ENCODE peak calls at places on chromosomes 5 and 9, in seven cellular contexts. One of them, this sample, is unnamed.
A peak's percentile ranks its signal among the peaks of the same experiment; 100 is the strongest.

GRCh38 chr5:105101597-105101996 is 1539.0 kb upstream of the NUDT12 start:
- DNase-seq in lower lobe of right lung: no peak
- DNase-seq in heart left ventricle: no peak
- DNase-seq in testis: no peak
- DNase-seq in neural progenitor cell: no peak
- DNase-seq in kidney epithelial cell: no peak
- DNase-seq in uterus: no peak
- DNase-seq in this sample: no peak

GRCh38 chr5:115431116-115431515 is 113.5 kb downstream of the FEM1C start:
- DNase-seq in uterus: no peak
- DNase-seq in neural progenitor cell: no peak
- DNase-seq in heart left ventricle: no peak
- DNase-seq in kidney epithelial cell: no peak
- DNase-seq in lower lobe of right lung: no peak
- DNase-seq in testis: no peak
- DNase-seq in this sample: no peak

GRCh38 chr5:93022770-93023169 is 558.2 kb downstream of the NR2F1-AS1 start:
- DNase-seq in kidney epithelial cell: no peak
- DNase-seq in heart left ventricle: no peak
- DNase-seq in uterus: no peak
- DNase-seq in testis: no peak
- DNase-seq in lower lobe of right lung: no peak
- DNase-seq in neural progenitor cell: no peak
- DNase-seq in this sample: no peak

GRCh38 chr9:130034570-130034969 is 8.4 kb downstream of the FNBP1 start:
- DNase-seq in lower lobe of right lung: no peak
- DNase-seq in neural progenitor cell: no peak
- DNase-seq in heart left ventricle: no peak
- DNase-seq in uterus: no peak
- DNase-seq in testis: no peak
- DNase-seq in kidney epithelial cell: no peak
- DNase-seq in this sample: no peak

GRCh38 chr9:120735415-120736126 is 21.3 kb upstream of the MEGF9 start:
- DNase-seq in kidney epithelial cell: no peak
- DNase-seq in lower lobe of right lung: peak; percentile 83
- DNase-seq in testis: no peak
- DNase-seq in uterus: no peak
- DNase-seq in neural progenitor cell: no peak
- DNase-seq in heart left ventricle: no peak
- DNase-seq in this sample: no peak

GRCh38 chr5:72355706-72356299 is 35.6 kb downstream of the PTCD2 start:
- DNase-seq in heart left ventricle: no peak
- DNase-seq in testis: peak; percentile 47
- DNase-seq in neural progenitor cell: peak; percentile 61
- DNase-seq in lower lobe of right lung: no peak
- DNase-seq in kidney epithelial cell: no peak
- DNase-seq in uterus: no peak
- DNase-seq in this sample: peak; percentile 53

GRCh38 chr5:59204114-59204897 is 621.4 kb downstream of the RAB3C start:
- DNase-seq in testis: no peak
- DNase-seq in uterus: no peak
- DNase-seq in lower lobe of right lung: no peak
- DNase-seq in neural progenitor cell: no peak
- DNase-seq in kidney epithelial cell: no peak
- DNase-seq in heart left ventricle: no peak
- DNase-seq in this sample: no peak

GRCh38 chr5:174918655-174919054 is 194.3 kb downstream of the MSX2 start:
- DNase-seq in testis: no peak
- DNase-seq in kidney epithelial cell: no peak
- DNase-seq in neural progenitor cell: no peak
- DNase-seq in heart left ventricle: no peak
- DNase-seq in uterus: no peak
- DNase-seq in lower lobe of right lung: no peak
- DNase-seq in this sample: no peak

GRCh38 chr5:157245477-157245876 is 20.4 kb upstream of the CYFIP2 start:
- DNase-seq in uterus: no peak
- DNase-seq in lower lobe of right lung: no peak
- DNase-seq in testis: no peak
- DNase-seq in neural progenitor cell: peak; percentile 17
- DNase-seq in heart left ventricle: no peak
- DNase-seq in kidney epithelial cell: no peak
- DNase-seq in this sample: no peak

GRCh38 chr9:95225016-95225745 is 92.3 kb downstream of the FANCC start:
- DNase-seq in kidney epithelial cell: no peak
- DNase-seq in heart left ventricle: no peak
- DNase-seq in testis: no peak
- DNase-seq in lower lobe of right lung: no peak
- DNase-seq in neural progenitor cell: no peak
- DNase-seq in uterus: no peak
- DNase-seq in this sample: no peak

GRCh38 chr9:14205463-14205862 is 108.5 kb downstream of the NFIB start:
- DNase-seq in testis: no peak
- DNase-seq in uterus: no peak
- DNase-seq in heart left ventricle: no peak
- DNase-seq in neural progenitor cell: no peak
- DNase-seq in lower lobe of right lung: no peak
- DNase-seq in kidney epithelial cell: no peak
- DNase-seq in this sample: no peak

GRCh38 chr5:149857499-149857898 is 87.1 kb downstream of the PDE6A start:
- DNase-seq in testis: peak; percentile 95
- DNase-seq in neural progenitor cell: no peak
- DNase-seq in kidney epithelial cell: no peak
- DNase-seq in uterus: peak; percentile 32
- DNase-seq in lower lobe of right lung: peak; percentile 74
- DNase-seq in heart left ventricle: peak; percentile 72
- DNase-seq in this sample: peak; percentile 51

GRCh38 chr9:8917978-8918739 is 1118.6 kb upstream of the DMAC1 start:
- DNase-seq in neural progenitor cell: no peak
- DNase-seq in heart left ventricle: no peak
- DNase-seq in lower lobe of right lung: no peak
- DNase-seq in testis: no peak
- DNase-seq in kidney epithelial cell: no peak
- DNase-seq in uterus: no peak
- DNase-seq in this sample: no peak

GRCh38 chr9:120702075-120702474 is 12.2 kb downstream of the MEGF9 start:
- DNase-seq in kidney epithelial cell: no peak
- DNase-seq in lower lobe of right lung: no peak
- DNase-seq in testis: no peak
- DNase-seq in heart left ventricle: no peak
- DNase-seq in neural progenitor cell: no peak
- DNase-seq in uterus: no peak
- DNase-seq in this sample: no peak

GRCh38 chr9:16485155-16485554 is 385.3 kb downstream of the BNC2 start:
- DNase-seq in heart left ventricle: no peak
- DNase-seq in kidney epithelial cell: no peak
- DNase-seq in uterus: no peak
- DNase-seq in neural progenitor cell: no peak
- DNase-seq in testis: no peak
- DNase-seq in lower lobe of right lung: no peak
- DNase-seq in this sample: no peak

GRCh38 chr5:99320461-99320860 is 391.7 kb upstream of the CHD1 start:
- DNase-seq in uterus: no peak
- DNase-seq in neural progenitor cell: peak; percentile 49
- DNase-seq in heart left ventricle: no peak
- DNase-seq in kidney epithelial cell: no peak
- DNase-seq in testis: no peak
- DNase-seq in lower lobe of right lung: no peak
- DNase-seq in this sample: peak; percentile 48

GRCh38 chr5:96381526-96381925 is 51.5 kb downstream of the PCSK1 start:
- DNase-seq in testis: no peak
- DNase-seq in lower lobe of right lung: no peak
- DNase-seq in kidney epithelial cell: no peak
- DNase-seq in neural progenitor cell: peak; percentile 29
- DNase-seq in uterus: no peak
- DNase-seq in heart left ventricle: peak; percentile 13
- DNase-seq in this sample: peak; percentile 30

GRCh38 chr9:122056484-122056883 is 36.6 kb downstream of the TTLL11 start:
- DNase-seq in neural progenitor cell: peak; percentile 72
- DNase-seq in testis: no peak
- DNase-seq in uterus: no peak
- DNase-seq in heart left ventricle: no peak
- DNase-seq in lower lobe of right lung: no peak
- DNase-seq in kidney epithelial cell: no peak
- DNase-seq in this sample: no peak

GRCh38 chr5:83834306-83834705 is 113.7 kb upstream of the HAPLN1 start:
- DNase-seq in kidney epithelial cell: no peak
- DNase-seq in testis: no peak
- DNase-seq in neural progenitor cell: no peak
- DNase-seq in lower lobe of right lung: no peak
- DNase-seq in uterus: no peak
- DNase-seq in heart left ventricle: no peak
- DNase-seq in this sample: no peak

GRCh38 chr5:103308774-103309173 is 50.2 kb downstream of the MACIR start:
- DNase-seq in heart left ventricle: no peak
- DNase-seq in testis: no peak
- DNase-seq in neural progenitor cell: no peak
- DNase-seq in kidney epithelial cell: no peak
- DNase-seq in uterus: no peak
- DNase-seq in lower lobe of right lung: no peak
- DNase-seq in this sample: no peak

GRCh38 chr9:107465467-107466451 is 23.8 kb downstream of the KLF4 start:
- DNase-seq in neural progenitor cell: peak; percentile 89
- DNase-seq in uterus: peak; percentile 81
- DNase-seq in testis: peak; percentile 71
- DNase-seq in lower lobe of right lung: peak; percentile 83
- DNase-seq in heart left ventricle: peak; percentile 65
- DNase-seq in kidney epithelial cell: no peak
- DNase-seq in this sample: peak; percentile 65

GRCh38 chr5:132461235-132461634 is 29.3 kb downstream of the IRF1 start:
- DNase-seq in testis: no peak
- DNase-seq in uterus: no peak
- DNase-seq in lower lobe of right lung: no peak
- DNase-seq in kidney epithelial cell: no peak
- DNase-seq in neural progenitor cell: no peak
- DNase-seq in heart left ventricle: no peak
- DNase-seq in this sample: no peak

GRCh38 chr5:132460835-132461230 is 29.7 kb downstream of the IRF1 start:
- DNase-seq in uterus: no peak
- DNase-seq in lower lobe of right lung: no peak
- DNase-seq in kidney epithelial cell: no peak
- DNase-seq in testis: no peak
- DNase-seq in neural progenitor cell: no peak
- DNase-seq in heart left ventricle: no peak
- DNase-seq in this sample: no peak

GRCh38 chr5:132461671-132462070 is 28.9 kb downstream of the IRF1 start:
- DNase-seq in kidney epithelial cell: no peak
- DNase-seq in testis: no peak
- DNase-seq in heart left ventricle: no peak
- DNase-seq in uterus: no peak
- DNase-seq in lower lobe of right lung: no peak
- DNase-seq in neural progenitor cell: no peak
- DNase-seq in this sample: no peak

GRCh38 chr5:132459031-132459982 is 31.3 kb downstream of the IRF1 start:
- DNase-seq in heart left ventricle: no peak
- DNase-seq in neural progenitor cell: no peak
- DNase-seq in lower lobe of right lung: peak; percentile 80
- DNase-seq in uterus: no peak
- DNase-seq in testis: no peak
- DNase-seq in kidney epithelial cell: peak; percentile 42
- DNase-seq in this sample: no peak

GRCh38 chr5:132459983-132460834 is 30.4 kb downstream of the IRF1 start:
- DNase-seq in neural progenitor cell: no peak
- DNase-seq in heart left ventricle: peak; percentile 66
- DNase-seq in testis: no peak
- DNase-seq in kidney epithelial cell: no peak
- DNase-seq in lower lobe of right lung: peak; percentile 76
- DNase-seq in uterus: no peak
- DNase-seq in this sample: no peak
- H3K36me3 ChIP-seq in neural progenitor cell: no peaks in the 10 kb centered on the region
- H3K36me3 ChIP-seq in heart left ventricle: peaks cover 5% of the 10 kb centered on the region
- H3K36me3 ChIP-seq in testis: no peaks in the 10 kb centered on the region
- H3K36me3 ChIP-seq in kidney epithelial cell: no peaks in the 10 kb centered on the region
- H3K36me3 ChIP-seq in lower lobe of right lung: peaks cover 6% of the 10 kb centered on the region
- H3K36me3 ChIP-seq in uterus: no peaks in the 10 kb centered on the region
- H3K36me3 ChIP-seq in this sample: no peaks in the 10 kb centered on the region

DNA sequence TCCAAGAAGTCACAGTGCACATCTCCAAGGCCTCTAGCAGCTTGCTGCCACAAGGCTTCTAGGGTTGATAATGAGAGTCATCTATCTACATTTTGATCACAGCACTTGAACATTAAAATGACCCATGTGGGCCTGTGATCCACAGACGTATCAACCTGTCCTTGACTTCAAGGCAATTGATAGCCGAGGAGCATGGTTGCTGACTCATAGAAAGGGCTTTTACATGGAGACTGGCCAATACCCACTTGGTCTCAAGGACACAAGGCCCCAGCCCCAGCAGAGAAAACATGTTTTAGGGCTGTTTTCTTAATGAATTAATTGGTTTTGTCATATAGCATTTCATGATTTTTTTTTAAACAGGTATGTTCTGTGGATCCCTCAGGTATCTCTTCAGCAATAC is 314.0 kb downstream of the SEMA5A start:
- DNase-seq in uterus: no peak
- DNase-seq in neural progenitor cell: no peak
- DNase-seq in heart left ventricle: no peak
- DNase-seq in kidney epithelial cell: no peak
- DNase-seq in testis: no peak
- DNase-seq in lower lobe of right lung: no peak
- DNase-seq in this sample: no peak
- TF ChIP-seq CTCF in uterus: no peak
- TF ChIP-seq CTCF in neural progenitor cell: no peak
- TF ChIP-seq CTCF in heart left ventricle: no peak
- TF ChIP-seq CTCF in kidney epithelial cell: no peak
- TF ChIP-seq CTCF in testis: no peak
- TF ChIP-seq CTCF in lower lobe of right lung: no peak
- TF ChIP-seq CTCF in this sample: no peak

GRCh38 chr9:133650026-133650425 is 13.9 kb downstream of the DBH start:
- DNase-seq in heart left ventricle: no peak
- DNase-seq in neural progenitor cell: no peak
- DNase-seq in testis: no peak
- DNase-seq in kidney epithelial cell: no peak
- DNase-seq in lower lobe of right lung: no peak
- DNase-seq in uterus: no peak
- DNase-seq in this sample: no peak
- H3K36me3 ChIP-seq in heart left ventricle: no peaks in the 10 kb centered on the region
- H3K36me3 ChIP-seq in neural progenitor cell: no peaks in the 10 kb centered on the region
- H3K36me3 ChIP-seq in testis: no peaks in the 10 kb centered on the region
- H3K36me3 ChIP-seq in kidney epithelial cell: no peaks in the 10 kb centered on the region
- H3K36me3 ChIP-seq in lower lobe of right lung: no peaks in the 10 kb centered on the region
- H3K36me3 ChIP-seq in uterus: no peaks in the 10 kb centered on the region
- H3K36me3 ChIP-seq in this sample: peaks cover 87% of the 10 kb centered on the region

GRCh38 chr5:55227738-55228430 is 769 bp upstream of the MCIDAS start:
- DNase-seq in heart left ventricle: no peak
- DNase-seq in neural progenitor cell: no peak
- DNase-seq in testis: no peak
- DNase-seq in uterus: no peak
- DNase-seq in lower lobe of right lung: no peak
- DNase-seq in kidney epithelial cell: no peak
- DNase-seq in this sample: no peak

GRCh38 chr5:55226027-55226933 is 835 bp downstream of the MCIDAS start:
- DNase-seq in testis: peak; percentile 83
- DNase-seq in heart left ventricle: no peak
- DNase-seq in lower lobe of right lung: peak; percentile 52
- DNase-seq in uterus: no peak
- DNase-seq in neural progenitor cell: peak; percentile 91
- DNase-seq in kidney epithelial cell: no peak
- DNase-seq in this sample: peak; percentile 89

GRCh38 chr5:55225346-55225745 is 1.8 kb downstream of the MCIDAS start:
- DNase-seq in uterus: no peak
- DNase-seq in neural progenitor cell: no peak
- DNase-seq in heart left ventricle: no peak
- DNase-seq in lower lobe of right lung: no peak
- DNase-seq in testis: no peak
- DNase-seq in kidney epithelial cell: no peak
- DNase-seq in this sample: no peak

GRCh38 chr5:55230086-55230629 is 3.0 kb upstream of the MCIDAS start:
- DNase-seq in kidney epithelial cell: no peak
- DNase-seq in neural progenitor cell: no peak
- DNase-seq in testis: no peak
- DNase-seq in uterus: no peak
- DNase-seq in lower lobe of right lung: no peak
- DNase-seq in heart left ventricle: no peak
- DNase-seq in this sample: no peak

GRCh38 chr5:55226934-55227737 is at the start of gene MCIDAS:
- DNase-seq in testis: peak; percentile 61
- DNase-seq in uterus: no peak
- DNase-seq in kidney epithelial cell: no peak
- DNase-seq in heart left ventricle: no peak
- DNase-seq in neural progenitor cell: peak; percentile 93
- DNase-seq in lower lobe of right lung: peak; percentile 57
- DNase-seq in this sample: peak; percentile 60
- TF ChIP-seq CTCF in testis: no peak
- TF ChIP-seq CTCF in uterus: no peak
- TF ChIP-seq CTCF in kidney epithelial cell: peak; percentile 37
- TF ChIP-seq CTCF in heart left ventricle: no peak
- TF ChIP-seq CTCF in neural progenitor cell: peak; percentile 48
- TF ChIP-seq CTCF in lower lobe of right lung: no peak
- TF ChIP-seq CTCF in this sample: no peak